ENCODE peak calls at places on chromosomes 3 and 15, in four cellular contexts. One of them, this sample, is unnamed.

GRCh38 chr3:183392166-183393034 is 36.0 kb downstream of the MCF2L2 start:
- DNase-seq in endothelial cell of umbilical vein: no peak
- DNase-seq in body of pancreas: no peak
- DNase-seq in upper lobe of right lung: no peak
- DNase-seq in this sample: no peak

GRCh38 chr15:40399370-40399769 is 6.2 kb upstream of the IVD start:
- DNase-seq in body of pancreas: no peak
- DNase-seq in upper lobe of right lung: no peak
- DNase-seq in endothelial cell of umbilical vein: no peak
- DNase-seq in this sample: no peak

GRCh38 chr15:45522931-45523331 is 376 bp upstream of the SLC30A4 start:
- DNase-seq in body of pancreas: no peak
- DNase-seq in upper lobe of right lung: no peak
- DNase-seq in endothelial cell of umbilical vein: peak; percentile 50
- DNase-seq in this sample: no peak

GRCh38 chr15:40754574-40754882 is 526 bp downstream of the RMDN3 start:
- DNase-seq in endothelial cell of umbilical vein: peak; percentile 25
- DNase-seq in body of pancreas: no peak
- DNase-seq in upper lobe of right lung: peak; percentile 76
- DNase-seq in this sample: no peak

GRCh38 chr3:149663966-149664365 is 6.1 kb upstream of the WWTR1 start:
- DNase-seq in upper lobe of right lung: no peak
- DNase-seq in endothelial cell of umbilical vein: no peak
- DNase-seq in body of pancreas: no peak
- DNase-seq in this sample: no peak

GRCh38 chr3:120423432-120423831 is 27.4 kb downstream of the FSTL1 start:
- DNase-seq in body of pancreas: no peak
- DNase-seq in endothelial cell of umbilical vein: no peak
- DNase-seq in upper lobe of right lung: no peak
- DNase-seq in this sample: no peak

GRCh38 chr3:170585008-170585936 is 603 bp downstream of the SLC7A14 start:
- DNase-seq in body of pancreas: no peak
- DNase-seq in upper lobe of right lung: no peak
- DNase-seq in endothelial cell of umbilical vein: peak; percentile 8
- DNase-seq in this sample: no peak

GRCh38 chr15:89195836-89196235 is 25.5 kb downstream of the RLBP1 start:
- DNase-seq in body of pancreas: no peak
- DNase-seq in endothelial cell of umbilical vein: no peak
- DNase-seq in upper lobe of right lung: no peak
- DNase-seq in this sample: no peak

GRCh38 chr3:112261742-112262141 is 32.3 kb downstream of the SLC9C1 start:
- DNase-seq in endothelial cell of umbilical vein: no peak
- DNase-seq in body of pancreas: no peak
- DNase-seq in upper lobe of right lung: no peak
- DNase-seq in this sample: no peak

GRCh38 chr15:88986949-88987589 is 73.9 kb upstream of the MFGE8 start:
- DNase-seq in upper lobe of right lung: no peak
- DNase-seq in endothelial cell of umbilical vein: no peak
- DNase-seq in body of pancreas: no peak
- DNase-seq in this sample: no peak

DNA sequence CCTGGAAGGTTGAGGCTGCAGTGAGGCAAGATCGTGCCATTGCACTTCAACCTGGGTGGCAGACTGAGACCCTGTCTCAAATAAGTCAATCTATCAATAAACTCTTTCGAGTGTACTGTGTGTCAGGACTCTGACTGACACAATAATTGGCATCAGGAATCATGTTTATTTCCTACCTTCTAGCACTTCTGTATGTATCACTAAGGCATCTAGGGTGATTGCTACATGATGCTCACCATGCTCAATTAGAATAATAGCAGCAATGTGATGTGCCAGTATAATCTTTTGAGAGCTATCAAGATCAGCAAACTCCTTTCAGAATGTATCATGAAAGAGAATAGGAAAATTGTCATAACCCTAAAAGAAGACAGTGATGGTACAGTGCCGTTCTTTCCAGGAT is 95.3 kb downstream of the FMN1 start:
- DNase-seq in upper lobe of right lung: no peak
- DNase-seq in body of pancreas: no peak
- DNase-seq in endothelial cell of umbilical vein: no peak
- DNase-seq in this sample: no peak
- H3K9me3 ChIP-seq in upper lobe of right lung: no peaks in the 10 kb centered on the region
- H3K9me3 ChIP-seq in body of pancreas: no peaks in the 10 kb centered on the region
- H3K9me3 ChIP-seq in endothelial cell of umbilical vein: no peaks in the 10 kb centered on the region
- H3K9me3 ChIP-seq in this sample: no peaks in the 10 kb centered on the region

GRCh38 chr3:194315965-194316361 is 35.2 kb downstream of the CPN2 start:
- DNase-seq in body of pancreas: no peak
- DNase-seq in upper lobe of right lung: no peak
- DNase-seq in endothelial cell of umbilical vein: no peak
- DNase-seq in this sample: no peak
- H3K27me3 ChIP-seq in body of pancreas: no peaks in the 10 kb centered on the region
- H3K27me3 ChIP-seq in upper lobe of right lung: no peaks in the 10 kb centered on the region
- H3K27me3 ChIP-seq in endothelial cell of umbilical vein: peaks cover 4% of the 10 kb centered on the region
- H3K27me3 ChIP-seq in this sample: peaks cover 16% of the 10 kb centered on the region

DNA sequence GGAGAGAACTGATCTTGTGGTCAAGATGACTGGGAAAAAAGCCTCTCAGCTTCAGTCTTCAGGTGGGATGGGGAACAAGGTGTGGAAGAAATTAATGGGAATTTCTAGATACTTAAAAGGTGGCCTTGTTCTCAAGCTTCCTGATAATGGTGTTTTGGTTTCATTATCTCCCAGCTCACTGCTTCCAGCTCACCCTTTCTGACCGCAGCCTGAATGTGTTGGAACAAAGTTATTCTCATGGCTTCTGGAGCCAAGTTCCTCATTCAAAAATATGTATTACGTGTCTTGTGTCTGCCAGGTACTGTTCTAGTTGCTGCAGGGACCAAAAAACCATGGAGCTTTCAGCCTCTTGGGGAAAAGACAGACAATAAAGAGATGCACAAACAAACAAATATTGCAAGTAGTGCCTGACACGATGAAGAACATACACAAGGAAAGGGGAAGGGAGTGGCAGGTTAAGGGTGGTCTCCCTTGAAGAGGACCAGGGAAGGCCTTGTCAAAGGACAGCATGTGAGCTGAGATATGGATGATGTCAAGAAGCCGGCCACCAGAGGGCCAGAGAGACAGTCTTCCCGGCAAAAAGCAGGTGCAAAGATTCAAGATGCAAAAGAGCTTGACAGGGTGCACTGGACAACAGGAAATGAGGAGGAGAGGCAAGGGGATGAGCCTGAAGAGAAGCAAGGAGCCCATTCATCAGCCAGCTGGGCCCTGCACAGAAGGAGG is 35.5 kb downstream of the ARRDC4 start:
- DNase-seq in upper lobe of right lung: no peak
- DNase-seq in body of pancreas: peak; percentile 39
- DNase-seq in endothelial cell of umbilical vein: peak; percentile 16
- DNase-seq in this sample: no peak
- TF ChIP-seq CTCF in upper lobe of right lung: no peak
- TF ChIP-seq CTCF in body of pancreas: peak; percentile 21
- TF ChIP-seq CTCF in endothelial cell of umbilical vein: peak; percentile 26
- TF ChIP-seq CTCF in this sample: peak; percentile 16

DNA sequence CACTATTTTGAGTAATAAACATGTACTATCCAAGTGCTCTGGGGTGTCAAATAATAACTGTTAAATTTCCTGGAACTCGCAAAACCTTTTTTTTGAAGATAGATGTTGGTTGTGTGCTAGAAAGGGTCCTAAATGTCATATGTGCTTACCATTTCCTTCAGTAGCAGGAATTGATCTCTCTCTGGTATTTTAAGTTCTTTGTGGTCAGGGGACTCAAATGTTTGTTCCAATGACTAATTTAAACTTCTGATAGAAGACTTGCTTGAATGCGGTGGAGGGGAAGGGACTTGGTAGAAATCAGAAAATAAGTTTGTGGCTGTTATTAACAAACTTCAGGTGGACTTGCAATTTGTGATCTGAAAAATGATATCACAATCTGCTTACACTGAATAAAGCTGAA is 26.8 kb downstream of the ARIH2 start:
- DNase-seq in endothelial cell of umbilical vein: no peak
- DNase-seq in upper lobe of right lung: no peak
- DNase-seq in body of pancreas: no peak
- DNase-seq in this sample: no peak
- H3K9me3 ChIP-seq in endothelial cell of umbilical vein: no peaks in the 10 kb centered on the region
- H3K9me3 ChIP-seq in upper lobe of right lung: no peaks in the 10 kb centered on the region
- H3K9me3 ChIP-seq in body of pancreas: no peaks in the 10 kb centered on the region
- H3K9me3 ChIP-seq in this sample: no peaks in the 10 kb centered on the region